ENCODE peak calls at places on chromosomes 7 and 10, in six cellular contexts. One of them, this sample, is unnamed.

GRCh38 chr7:18125536-18125935 is 97.9 kb upstream of the PRPS1L1 start:
- DNase-seq in OCI-LY7: no peak
- DNase-seq in left ventricle myocardium inferior: no peak
- DNase-seq in PC-9: no peak
- DNase-seq in cardiac muscle cell: no peak
- DNase-seq in neural progenitor cell: no peak
- DNase-seq in this sample: no peak

GRCh38 chr7:143913945-143914615 is 12.1 kb upstream of the TCAF1 start:
- DNase-seq in PC-9: no peak
- DNase-seq in OCI-LY7: no peak
- DNase-seq in left ventricle myocardium inferior: no peak
- DNase-seq in neural progenitor cell: no peak
- DNase-seq in cardiac muscle cell: no peak
- DNase-seq in this sample: no peak

GRCh38 chr10:119051775-119052174 is 22.3 kb downstream of the NANOS1 start:
- DNase-seq in OCI-LY7: no peak
- DNase-seq in left ventricle myocardium inferior: no peak
- DNase-seq in neural progenitor cell: no peak
- DNase-seq in PC-9: no peak
- DNase-seq in cardiac muscle cell: no peak
- DNase-seq in this sample: no peak

GRCh38 chr10:86545097-86545496 is 23.5 kb upstream of the WAPL start:
- DNase-seq in PC-9: no peak
- DNase-seq in cardiac muscle cell: no peak
- DNase-seq in neural progenitor cell: no peak
- DNase-seq in OCI-LY7: no peak
- DNase-seq in left ventricle myocardium inferior: no peak
- DNase-seq in this sample: no peak

GRCh38 chr10:63246361-63246760 is 113.2 kb downstream of the NRBF2 start:
- DNase-seq in neural progenitor cell: no peak
- DNase-seq in OCI-LY7: no peak
- DNase-seq in PC-9: no peak
- DNase-seq in left ventricle myocardium inferior: no peak
- DNase-seq in cardiac muscle cell: no peak
- DNase-seq in this sample: no peak

GRCh38 chr10:84541289-84541637 is 212.9 kb downstream of the CCSER2 start:
- DNase-seq in PC-9: no peak
- DNase-seq in cardiac muscle cell: no peak
- DNase-seq in left ventricle myocardium inferior: no peak
- DNase-seq in OCI-LY7: no peak
- DNase-seq in neural progenitor cell: peak
- DNase-seq in this sample: no peak

GRCh38 chr10:59585046-59585700 is 124.5 kb downstream of the SLC16A9 start:
- DNase-seq in left ventricle myocardium inferior: no peak
- DNase-seq in cardiac muscle cell: no peak
- DNase-seq in neural progenitor cell: no peak
- DNase-seq in PC-9: no peak
- DNase-seq in OCI-LY7: no peak
- DNase-seq in this sample: no peak

GRCh38 chr10:63103971-63104409 is 29.1 kb upstream of the NRBF2 start:
- DNase-seq in OCI-LY7: no peak
- DNase-seq in left ventricle myocardium inferior: no peak
- DNase-seq in neural progenitor cell: peak
- DNase-seq in cardiac muscle cell: no peak
- DNase-seq in PC-9: no peak
- DNase-seq in this sample: no peak

GRCh38 chr7:107938448-107939250 is 47.7 kb downstream of the DLD start:
- DNase-seq in PC-9: no peak
- DNase-seq in cardiac muscle cell: no peak
- DNase-seq in left ventricle myocardium inferior: peak
- DNase-seq in neural progenitor cell: no peak
- DNase-seq in OCI-LY7: no peak
- DNase-seq in this sample: no peak

GRCh38 chr10:104925232-104925851 is 284.3 kb downstream of the SORCS3 start:
- DNase-seq in OCI-LY7: peak
- DNase-seq in neural progenitor cell: peak
- DNase-seq in PC-9: peak
- DNase-seq in cardiac muscle cell: peak
- DNase-seq in left ventricle myocardium inferior: peak
- DNase-seq in this sample: peak

GRCh38 chr7:76409537-76409936 is at the start of gene SSC4D:
- DNase-seq in PC-9: peak
- DNase-seq in cardiac muscle cell: peak
- DNase-seq in OCI-LY7: no peak
- DNase-seq in neural progenitor cell: peak
- DNase-seq in left ventricle myocardium inferior: no peak
- DNase-seq in this sample: no peak

GRCh38 chr10:84185526-84186175 is 8.7 kb upstream of the CDHR1 start:
- DNase-seq in left ventricle myocardium inferior: no peak
- DNase-seq in OCI-LY7: no peak
- DNase-seq in neural progenitor cell: peak
- DNase-seq in PC-9: no peak
- DNase-seq in cardiac muscle cell: no peak
- DNase-seq in this sample: no peak

GRCh38 chr7:91759205-91759863 is 121.2 kb downstream of the MTERF1 start:
- DNase-seq in left ventricle myocardium inferior: no peak
- DNase-seq in PC-9: peak
- DNase-seq in cardiac muscle cell: peak
- DNase-seq in OCI-LY7: no peak
- DNase-seq in neural progenitor cell: peak
- DNase-seq in this sample: no peak

DNA sequence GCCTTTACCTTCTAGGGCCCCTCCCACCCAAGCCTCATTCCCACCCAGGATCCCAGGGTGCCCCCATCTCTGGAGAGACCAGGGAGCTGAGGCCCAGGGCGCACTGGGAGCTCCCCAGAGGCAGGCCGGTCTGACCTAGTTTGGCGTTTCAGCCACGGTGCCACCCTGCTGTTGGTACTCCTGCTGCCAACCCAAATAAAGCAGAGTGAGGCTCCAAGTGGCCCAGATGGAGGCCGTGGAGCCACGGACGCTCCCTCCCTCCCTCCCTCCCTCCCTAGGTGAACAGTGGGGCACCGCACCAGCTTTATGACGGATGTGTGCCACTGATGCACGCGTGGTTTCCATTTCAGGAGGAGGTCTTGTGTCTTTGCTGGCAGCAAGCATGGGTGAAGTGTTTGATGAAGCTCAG is 1.8 kb downstream of the INPP5A start:
- DNase-seq in neural progenitor cell: no peak
- DNase-seq in left ventricle myocardium inferior: peak
- DNase-seq in cardiac muscle cell: no peak
- DNase-seq in PC-9: no peak
- DNase-seq in OCI-LY7: no peak
- DNase-seq in this sample: peak
- H3K27ac ChIP-seq in neural progenitor cell: no peak
- H3K27ac ChIP-seq in left ventricle myocardium inferior: peak
- H3K27ac ChIP-seq in cardiac muscle cell: no peak
- H3K27ac ChIP-seq in PC-9: no peak
- H3K27ac ChIP-seq in OCI-LY7: no peak
- H3K27ac ChIP-seq in this sample: peak

DNA sequence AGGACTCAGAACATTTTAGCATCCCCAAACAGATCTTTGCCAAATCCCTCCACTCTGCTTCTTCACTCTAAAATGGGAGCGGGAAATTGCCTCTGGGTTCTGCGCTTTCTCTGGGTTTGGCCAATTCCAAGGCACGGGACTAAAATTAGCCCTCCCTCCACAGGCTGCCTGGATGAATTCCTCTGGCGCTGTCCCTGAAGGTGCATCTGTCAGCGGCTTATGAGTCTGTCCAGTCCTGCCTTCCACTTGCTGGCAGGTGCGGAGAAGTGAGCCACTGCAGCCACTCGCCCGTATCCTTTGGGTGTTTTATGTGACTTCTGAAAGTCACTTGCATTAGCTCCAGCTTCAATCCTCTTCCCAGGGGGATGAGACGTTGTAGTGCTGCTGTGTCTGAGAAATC is 121.6 kb downstream of the SH2D4B start:
- DNase-seq in PC-9: no peak
- DNase-seq in OCI-LY7: no peak
- DNase-seq in neural progenitor cell: no peak
- DNase-seq in cardiac muscle cell: peak
- DNase-seq in left ventricle myocardium inferior: no peak
- DNase-seq in this sample: no peak
- H3K4me3 ChIP-seq in PC-9: no peak
- H3K4me3 ChIP-seq in OCI-LY7: no peak
- H3K4me3 ChIP-seq in neural progenitor cell: no peak
- H3K4me3 ChIP-seq in cardiac muscle cell: no peak
- H3K4me3 ChIP-seq in left ventricle myocardium inferior: no peak
- H3K4me3 ChIP-seq in this sample: no peak

GRCh38 chr10:76581685-76582084 is 1055.9 kb downstream of the KCNMA1 start:
- DNase-seq in neural progenitor cell: no peak
- DNase-seq in cardiac muscle cell: no peak
- DNase-seq in OCI-LY7: no peak
- DNase-seq in left ventricle myocardium inferior: no peak
- DNase-seq in PC-9: no peak
- DNase-seq in this sample: no peak

GRCh38 chr10:76582536-76582935 is 1055.1 kb downstream of the KCNMA1 start:
- DNase-seq in left ventricle myocardium inferior: no peak
- DNase-seq in neural progenitor cell: no peak
- DNase-seq in PC-9: no peak
- DNase-seq in cardiac muscle cell: no peak
- DNase-seq in OCI-LY7: no peak
- DNase-seq in this sample: no peak

GRCh38 chr10:76583711-76584161 is 1053.9 kb downstream of the KCNMA1 start:
- DNase-seq in left ventricle myocardium inferior: no peak
- DNase-seq in neural progenitor cell: peak
- DNase-seq in PC-9: no peak
- DNase-seq in cardiac muscle cell: peak
- DNase-seq in OCI-LY7: no peak
- DNase-seq in this sample: no peak
- H3K27ac ChIP-seq in left ventricle myocardium inferior: no peak
- H3K27ac ChIP-seq in neural progenitor cell: no peak
- H3K27ac ChIP-seq in PC-9: peak
- H3K27ac ChIP-seq in cardiac muscle cell: peak
- H3K27ac ChIP-seq in OCI-LY7: no peak
- H3K27ac ChIP-seq in this sample: no peak

GRCh38 chr10:8044908-8045727 is 9.4 kb upstream of the GATA3 start:
- DNase-seq in left ventricle myocardium inferior: no peak
- DNase-seq in OCI-LY7: no peak
- DNase-seq in PC-9: peak
- DNase-seq in neural progenitor cell: peak
- DNase-seq in cardiac muscle cell: no peak
- DNase-seq in this sample: no peak
- H3K4me3 ChIP-seq in left ventricle myocardium inferior: peak
- H3K4me3 ChIP-seq in OCI-LY7: no peak
- H3K4me3 ChIP-seq in PC-9: peak
- H3K4me3 ChIP-seq in neural progenitor cell: peak
- H3K4me3 ChIP-seq in cardiac muscle cell: peak
- H3K4me3 ChIP-seq in this sample: no peak

GRCh38 chr10:31635415-31636065 is 293.1 kb downstream of the ARHGAP12 start:
- DNase-seq in left ventricle myocardium inferior: no peak
- DNase-seq in neural progenitor cell: no peak
- DNase-seq in cardiac muscle cell: no peak
- DNase-seq in OCI-LY7: no peak
- DNase-seq in PC-9: no peak
- DNase-seq in this sample: no peak
- H3K27ac ChIP-seq in left ventricle myocardium inferior: no peak
- H3K27ac ChIP-seq in neural progenitor cell: no peak
- H3K27ac ChIP-seq in cardiac muscle cell: no peak
- H3K27ac ChIP-seq in OCI-LY7: no peak
- H3K27ac ChIP-seq in PC-9: no peak
- H3K27ac ChIP-seq in this sample: no peak

DNA sequence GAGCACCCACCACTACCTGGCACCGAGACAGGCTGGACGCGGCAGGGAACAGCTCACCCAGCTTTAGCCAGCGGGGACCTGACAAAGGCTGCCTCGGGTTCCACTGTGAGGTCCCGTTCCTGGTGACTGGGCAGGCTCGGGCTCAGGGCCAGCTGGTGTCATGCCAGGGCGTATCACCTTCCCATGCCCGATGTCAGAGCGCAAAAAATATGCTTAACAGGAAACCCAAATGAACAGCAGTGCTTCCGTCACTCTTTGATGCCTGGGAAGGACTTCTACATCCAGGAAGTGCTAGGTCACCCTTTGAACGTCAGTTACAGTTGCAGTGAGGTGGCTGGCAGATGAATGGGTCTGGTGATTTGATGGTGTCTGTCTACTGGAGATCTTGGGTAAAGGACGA is 106.0 kb downstream of the ADARB2 start:
- DNase-seq in neural progenitor cell: no peak
- DNase-seq in cardiac muscle cell: no peak
- DNase-seq in PC-9: no peak
- DNase-seq in OCI-LY7: no peak
- DNase-seq in left ventricle myocardium inferior: no peak
- DNase-seq in this sample: no peak
- H3K4me3 ChIP-seq in neural progenitor cell: no peak
- H3K4me3 ChIP-seq in cardiac muscle cell: no peak
- H3K4me3 ChIP-seq in PC-9: no peak
- H3K4me3 ChIP-seq in OCI-LY7: no peak
- H3K4me3 ChIP-seq in left ventricle myocardium inferior: no peak
- H3K4me3 ChIP-seq in this sample: no peak

GRCh38 chr7:50353201-50353600 is 48.7 kb downstream of the IKZF1 start:
- DNase-seq in left ventricle myocardium inferior: no peak
- DNase-seq in cardiac muscle cell: no peak
- DNase-seq in PC-9: no peak
- DNase-seq in neural progenitor cell: no peak
- DNase-seq in OCI-LY7: no peak
- DNase-seq in this sample: no peak
- H3K27ac ChIP-seq in left ventricle myocardium inferior: no peak
- H3K27ac ChIP-seq in cardiac muscle cell: no peak
- H3K27ac ChIP-seq in PC-9: no peak
- H3K27ac ChIP-seq in neural progenitor cell: no peak
- H3K27ac ChIP-seq in OCI-LY7: no peak
- H3K27ac ChIP-seq in this sample: no peak

This sample was measured in adrenal gland.